ENCODE peak calls at places on chromosome 22, in ten cellular contexts. One of them, this sample, is unnamed.

GRCh38 chr22:29886601-29887000 is 3.6 kb downstream of the MTMR3 start:
- DNase-seq in activated B cell treated with CpG ODN at 0.5 μM for 24 hours: no peak
- DNase-seq in SHP77: no peak
- DNase-seq in nephron progenitor cell: no peak
- DNase-seq in progenitor cell of endocrine pancreas: no peak
- DNase-seq in fibroblast of pulmonary artery: no peak
- DNase-seq in BJ: no peak
- DNase-seq in IMR-90: no peak
- DNase-seq in glomerular endothelial cell: no peak
- DNase-seq in fibroblast of the aortic adventitia: no peak
- DNase-seq in this sample: no peak

GRCh38 chr22:19742160-19743066 is 18.2 kb upstream of the TBX1 start:
- DNase-seq in activated B cell treated with CpG ODN at 0.5 μM for 24 hours: no peak
- DNase-seq in SHP77: no peak
- DNase-seq in nephron progenitor cell: no peak
- DNase-seq in progenitor cell of endocrine pancreas: no peak
- DNase-seq in fibroblast of pulmonary artery: no peak
- DNase-seq in BJ: no peak
- DNase-seq in IMR-90: no peak
- DNase-seq in glomerular endothelial cell: no peak
- DNase-seq in fibroblast of the aortic adventitia: no peak
- DNase-seq in this sample: no peak

GRCh38 chr22:26845016-26845728 is 187.8 kb downstream of the MIAT start:
- DNase-seq in activated B cell treated with CpG ODN at 0.5 μM for 24 hours: no peak
- DNase-seq in SHP77: no peak
- DNase-seq in nephron progenitor cell: no peak
- DNase-seq in progenitor cell of endocrine pancreas: no peak
- DNase-seq in fibroblast of pulmonary artery: peak; percentile 11
- DNase-seq in BJ: no peak
- DNase-seq in IMR-90: no peak
- DNase-seq in glomerular endothelial cell: no peak
- DNase-seq in fibroblast of the aortic adventitia: no peak
- DNase-seq in this sample: no peak

GRCh38 chr22:19070397-19071169 is 51.6 kb downstream of the DGCR2 start:
- DNase-seq in activated B cell treated with CpG ODN at 0.5 μM for 24 hours: no peak
- DNase-seq in SHP77: no peak
- DNase-seq in nephron progenitor cell: no peak
- DNase-seq in progenitor cell of endocrine pancreas: no peak
- DNase-seq in fibroblast of pulmonary artery: no peak
- DNase-seq in BJ: no peak
- DNase-seq in IMR-90: no peak
- DNase-seq in glomerular endothelial cell: no peak
- DNase-seq in fibroblast of the aortic adventitia: no peak
- DNase-seq in this sample: no peak

GRCh38 chr22:41833369-41834004 is 582 bp downstream of the SREBF2 start:
- DNase-seq in activated B cell treated with CpG ODN at 0.5 μM for 24 hours: peak; percentile 61
- DNase-seq in SHP77: no peak
- DNase-seq in nephron progenitor cell: peak; percentile 64
- DNase-seq in progenitor cell of endocrine pancreas: peak; percentile 35
- DNase-seq in fibroblast of pulmonary artery: peak; percentile 27
- DNase-seq in BJ: no peak
- DNase-seq in IMR-90: no peak
- DNase-seq in glomerular endothelial cell: no peak
- DNase-seq in fibroblast of the aortic adventitia: peak; percentile 22
- DNase-seq in this sample: peak; percentile 26

GRCh38 chr22:49349841-49350381 is 477.8 kb downstream of the BRD1 start:
- DNase-seq in activated B cell treated with CpG ODN at 0.5 μM for 24 hours: no peak
- DNase-seq in SHP77: no peak
- DNase-seq in nephron progenitor cell: no peak
- DNase-seq in progenitor cell of endocrine pancreas: no peak
- DNase-seq in fibroblast of pulmonary artery: no peak
- DNase-seq in BJ: no peak
- DNase-seq in IMR-90: no peak
- DNase-seq in glomerular endothelial cell: no peak
- DNase-seq in fibroblast of the aortic adventitia: no peak
- DNase-seq in this sample: no peak

GRCh38 chr22:27537481-27537891 is 264.1 kb downstream of the MN1 start:
- DNase-seq in activated B cell treated with CpG ODN at 0.5 μM for 24 hours: no peak
- DNase-seq in SHP77: no peak
- DNase-seq in nephron progenitor cell: peak; percentile 69
- DNase-seq in progenitor cell of endocrine pancreas: no peak
- DNase-seq in fibroblast of pulmonary artery: peak; percentile 59
- DNase-seq in BJ: no peak
- DNase-seq in IMR-90: no peak
- DNase-seq in glomerular endothelial cell: no peak
- DNase-seq in fibroblast of the aortic adventitia: no peak
- DNase-seq in this sample: no peak

GRCh38 chr22:48171294-48171693 is 1408.8 kb downstream of the TBC1D22A start:
- DNase-seq in activated B cell treated with CpG ODN at 0.5 μM for 24 hours: no peak
- DNase-seq in SHP77: no peak
- DNase-seq in nephron progenitor cell: peak; percentile 38
- DNase-seq in progenitor cell of endocrine pancreas: peak; percentile 29
- DNase-seq in fibroblast of pulmonary artery: no peak
- DNase-seq in BJ: no peak
- DNase-seq in IMR-90: no peak
- DNase-seq in glomerular endothelial cell: no peak
- DNase-seq in fibroblast of the aortic adventitia: no peak
- DNase-seq in this sample: no peak

GRCh38 chr22:30027169-30027568 is 53.1 kb upstream of the HORMAD2 start:
- DNase-seq in activated B cell treated with CpG ODN at 0.5 μM for 24 hours: no peak
- DNase-seq in SHP77: no peak
- DNase-seq in nephron progenitor cell: no peak
- DNase-seq in progenitor cell of endocrine pancreas: no peak
- DNase-seq in fibroblast of pulmonary artery: no peak
- DNase-seq in BJ: no peak
- DNase-seq in IMR-90: no peak
- DNase-seq in glomerular endothelial cell: no peak
- DNase-seq in fibroblast of the aortic adventitia: no peak
- DNase-seq in this sample: no peak

GRCh38 chr22:32745251-32745995 is 56.1 kb upstream of the TIMP3 start:
- DNase-seq in activated B cell treated with CpG ODN at 0.5 μM for 24 hours: no peak
- DNase-seq in SHP77: no peak
- DNase-seq in nephron progenitor cell: peak; percentile 15
- DNase-seq in progenitor cell of endocrine pancreas: no peak
- DNase-seq in fibroblast of pulmonary artery: peak; percentile 27
- DNase-seq in BJ: no peak
- DNase-seq in IMR-90: peak; percentile 55
- DNase-seq in glomerular endothelial cell: no peak
- DNase-seq in fibroblast of the aortic adventitia: peak; percentile 73
- DNase-seq in this sample: no peak

GRCh38 chr22:46646531-46647211 is 26.5 kb downstream of the GRAMD4 start:
- DNase-seq in activated B cell treated with CpG ODN at 0.5 μM for 24 hours: no peak
- DNase-seq in SHP77: no peak
- DNase-seq in nephron progenitor cell: no peak
- DNase-seq in progenitor cell of endocrine pancreas: no peak
- DNase-seq in fibroblast of pulmonary artery: no peak
- DNase-seq in BJ: no peak
- DNase-seq in IMR-90: no peak
- DNase-seq in glomerular endothelial cell: no peak
- DNase-seq in fibroblast of the aortic adventitia: no peak
- DNase-seq in this sample: no peak

GRCh38 chr22:38314992-38315800 is 2.0 kb downstream of the CSNK1E start:
- DNase-seq in activated B cell treated with CpG ODN at 0.5 μM for 24 hours: peak; percentile 29
- DNase-seq in SHP77: peak; percentile 38
- DNase-seq in nephron progenitor cell: no peak
- DNase-seq in progenitor cell of endocrine pancreas: no peak
- DNase-seq in fibroblast of pulmonary artery: no peak
- DNase-seq in BJ: no peak
- DNase-seq in IMR-90: peak; percentile 35
- DNase-seq in glomerular endothelial cell: no peak
- DNase-seq in fibroblast of the aortic adventitia: peak; percentile 25
- DNase-seq in this sample: no peak

GRCh38 chr22:27380826-27381225 is 420.7 kb downstream of the MN1 start:
- DNase-seq in activated B cell treated with CpG ODN at 0.5 μM for 24 hours: no peak
- DNase-seq in SHP77: no peak
- DNase-seq in nephron progenitor cell: no peak
- DNase-seq in progenitor cell of endocrine pancreas: no peak
- DNase-seq in fibroblast of pulmonary artery: no peak
- DNase-seq in BJ: no peak
- DNase-seq in IMR-90: no peak
- DNase-seq in glomerular endothelial cell: no peak
- DNase-seq in fibroblast of the aortic adventitia: no peak
- DNase-seq in this sample: no peak

GRCh38 chr22:36404436-36404835 is 16.7 kb upstream of the MYH9 start:
- DNase-seq in activated B cell treated with CpG ODN at 0.5 μM for 24 hours: no peak
- DNase-seq in SHP77: no peak
- DNase-seq in nephron progenitor cell: no peak
- DNase-seq in progenitor cell of endocrine pancreas: no peak
- DNase-seq in fibroblast of pulmonary artery: no peak
- DNase-seq in BJ: no peak
- DNase-seq in IMR-90: no peak
- DNase-seq in glomerular endothelial cell: no peak
- DNase-seq in fibroblast of the aortic adventitia: no peak
- DNase-seq in this sample: no peak

GRCh38 chr22:41099036-41099435 is 6.6 kb downstream of the EP300 start:
- DNase-seq in activated B cell treated with CpG ODN at 0.5 μM for 24 hours: no peak
- DNase-seq in SHP77: no peak
- DNase-seq in nephron progenitor cell: no peak
- DNase-seq in progenitor cell of endocrine pancreas: no peak
- DNase-seq in fibroblast of pulmonary artery: no peak
- DNase-seq in BJ: no peak
- DNase-seq in IMR-90: no peak
- DNase-seq in glomerular endothelial cell: no peak
- DNase-seq in fibroblast of the aortic adventitia: no peak
- DNase-seq in this sample: no peak

GRCh38 chr22:46941958-46942815 is 179.7 kb downstream of the TBC1D22A start:
- DNase-seq in activated B cell treated with CpG ODN at 0.5 μM for 24 hours: no peak
- DNase-seq in SHP77: no peak
- DNase-seq in nephron progenitor cell: no peak
- DNase-seq in progenitor cell of endocrine pancreas: no peak
- DNase-seq in fibroblast of pulmonary artery: no peak
- DNase-seq in BJ: no peak
- DNase-seq in IMR-90: peak; percentile 13
- DNase-seq in glomerular endothelial cell: peak; percentile 20
- DNase-seq in fibroblast of the aortic adventitia: peak; percentile 48
- DNase-seq in this sample: no peak

GRCh38 chr22:48950151-48950915 is 877.3 kb downstream of the BRD1 start:
- DNase-seq in activated B cell treated with CpG ODN at 0.5 μM for 24 hours: no peak
- DNase-seq in SHP77: no peak
- DNase-seq in nephron progenitor cell: peak; percentile 45
- DNase-seq in progenitor cell of endocrine pancreas: no peak
- DNase-seq in fibroblast of pulmonary artery: no peak
- DNase-seq in BJ: no peak
- DNase-seq in IMR-90: no peak
- DNase-seq in glomerular endothelial cell: no peak
- DNase-seq in fibroblast of the aortic adventitia: no peak
- DNase-seq in this sample: no peak

GRCh38 chr22:20530368-20531153 is 23.2 kb downstream of the MED15 start:
- DNase-seq in activated B cell treated with CpG ODN at 0.5 μM for 24 hours: no peak
- DNase-seq in SHP77: no peak
- DNase-seq in nephron progenitor cell: no peak
- DNase-seq in progenitor cell of endocrine pancreas: no peak
- DNase-seq in fibroblast of pulmonary artery: no peak
- DNase-seq in BJ: no peak
- DNase-seq in IMR-90: peak; percentile 83
- DNase-seq in glomerular endothelial cell: no peak
- DNase-seq in fibroblast of the aortic adventitia: peak; percentile 51
- DNase-seq in this sample: no peak